ENCODE peak calls at places on chromosomes 12 and 14, in five cellular contexts. X, B, G, D and L are unnamed samples.

GRCh38 chr12:120961604-120962486 is 16.5 kb upstream of the HNF1A start:
- ATAC-seq in X (no peak), B (no peak), G (no peak), D (no peak), L (no peak)

GRCh38 chr12:26226119-26226518 is 30.7 kb downstream of the SSPN start:
- ATAC-seq in X (peak; percentile 58), B (no peak), G (peak; percentile 34), D (no peak), L (no peak)

GRCh38 chr14:89428556-89429196 is 11.6 kb upstream of the FOXN3 start:
- ATAC-seq in X (no peak), B (peak; percentile 35), G (no peak), D (no peak), L (no peak)

GRCh38 chr12:131005161-131006035 is 51.7 kb downstream of the ADGRD1 start:
- ATAC-seq in X (peak; percentile 21), B (no peak), G (no peak), D (peak; percentile 34), L (no peak)

GRCh38 chr14:70873627-70874026 is 33.6 kb upstream of the PCNX1 start:
- ATAC-seq in X (no peak), B (no peak), G (no peak), D (peak; percentile 46), L (peak; percentile 25)

GRCh38 chr12:57224973-57225679 is 4.4 kb upstream of the SHMT2 start:
- ATAC-seq in X (no peak), B (peak; percentile 56), G (peak; percentile 12), D (peak; percentile 74), L (peak; percentile 71)

GRCh38 chr14:62216121-62216520 is 453.9 kb downstream of the SNAPC1 start:
- ATAC-seq in X (no peak), B (no peak), G (no peak), D (no peak), L (no peak)

GRCh38 chr12:130526813-130527212 is 189.1 kb downstream of the PIWIL1 start:
- ATAC-seq in X (no peak), B (no peak), G (no peak), D (no peak), L (no peak)

GRCh38 chr14:43778607-43778955 is 728.5 kb downstream of the FSCB start:
- ATAC-seq in X (no peak), B (no peak), G (no peak), D (no peak), L (no peak)

GRCh38 chr14:54653764-54654469 is 87.0 kb downstream of the SAMD4A start:
- ATAC-seq in X (peak; percentile 18), B (peak; percentile 22), G (peak; percentile 53), D (no peak), L (no peak)

GRCh38 chr14:53978194-53978593 is 21.6 kb upstream of the BMP4 start:
- ATAC-seq in X (no peak), B (no peak), G (no peak), D (no peak), L (no peak)

GRCh38 chr12:77003244-77003643 is 62.1 kb downstream of the E2F7 start:
- ATAC-seq in X (no peak), B (no peak), G (no peak), D (no peak), L (no peak)

GRCh38 chr12:125544979-125545378 is 479.7 kb downstream of the AACS start:
- ATAC-seq in X (no peak), B (no peak), G (no peak), D (no peak), L (no peak)

GRCh38 chr12:11953523-11953922 is 117.2 kb upstream of the BCL2L14 start:
- ATAC-seq in X (no peak), B (no peak), G (no peak), D (no peak), L (no peak)

GRCh38 chr12:108731105-108731865 is at the start of gene CORO1C:
- ATAC-seq in X (peak; percentile 84), B (peak; percentile 87), G (peak; percentile 90), D (peak; percentile 87), L (peak; percentile 75)

GRCh38 chr12:132466241-132467188 is 23.4 kb upstream of the FBRSL1 start:
- ATAC-seq in X (no peak), B (no peak), G (no peak), D (no peak), L (no peak)

GRCh38 chr12:46402861-46403731 is 30.5 kb upstream of the SLC38A2 start:
- ATAC-seq in X (peak; percentile 83), B (no peak), G (no peak), D (peak; percentile 37), L (no peak)

GRCh38 chr12:2250797-2251196 is 198.0 kb downstream of the CACNA1C start:
- ATAC-seq in X (no peak), B (peak; percentile 44), G (no peak), D (no peak), L (no peak)

GRCh38 chr12:122841544-122842321 is 6.5 kb downstream of the HIP1R start:
- ATAC-seq in X (peak; percentile 43), B (peak; percentile 72), G (peak; percentile 46), D (no peak), L (peak; percentile 60)

GRCh38 chr12:14216405-14217294 is 148.8 kb upstream of the ATF7IP start:
- ATAC-seq in X (no peak), B (no peak), G (no peak), D (peak; percentile 81), L (peak; percentile 41)

GRCh38 chr12:92255741-92256140 is 110.1 kb upstream of the BTG1 start:
- ATAC-seq in X (no peak), B (no peak), G (no peak), D (no peak), L (no peak)

GRCh38 chr12:71602745-71603577 is 60.7 kb downstream of the ZFC3H1 start:
- ATAC-seq in X (peak; percentile 27), B (peak; percentile 22), G (no peak), D (peak; percentile 45), L (no peak)

GRCh38 chr14:80419769-80420168 is 208.5 kb upstream of the DIO2 start:
- ATAC-seq in X (no peak), B (no peak), G (no peak), D (no peak), L (no peak)